ENCODE peak calls at places on chromosome 9, in eight cellular contexts. D, V, R, U, L, Y, M and G are unnamed samples.

GRCh38 chr9:134335095-134335489 is 8.8 kb downstream of the RXRA start:
- DNase-seq in D (no peak), V (no peak), R (no peak), Y (peak; percentile 42), U (no peak), M (no peak), L (no peak), G (no peak)

GRCh38 chr9:94847486-94847885 is 121.0 kb downstream of the AOPEP start:
- DNase-seq in M (no peak), V (no peak), Y (no peak), U (no peak), D (no peak), L (no peak), R (no peak), G (no peak)

GRCh38 chr9:17134396-17134842 is 421 bp upstream of the CNTLN start:
- DNase-seq in L (no peak), V (peak; percentile 5), Y (peak; percentile 35), M (no peak), D (no peak), U (no peak), R (no peak), G (no peak)

GRCh38 chr9:93697352-93698139 is 121.2 kb downstream of the PHF2 start:
- DNase-seq in L (no peak), D (no peak), U (no peak), V (no peak), R (peak; percentile 64), M (no peak), Y (no peak), G (no peak)

GRCh38 chr9:38130724-38131123 is 61.7 kb upstream of the SHB start:
- DNase-seq in R (no peak), D (no peak), M (no peak), L (no peak), Y (no peak), V (no peak), U (no peak), G (no peak)

GRCh38 chr9:33170464-33171156 is 3.5 kb upstream of the B4GALT1 start:
- DNase-seq in Y (no peak), L (no peak), D (peak; percentile 30), V (peak; percentile 55), M (peak; percentile 63), U (peak; percentile 80), R (peak; percentile 81), G (no peak)

GRCh38 chr9:102631559-102631958 is 363.6 kb upstream of the CYLC2 start:
- DNase-seq in D (no peak), L (no peak), Y (peak; percentile 32), U (no peak), M (peak; percentile 21), R (no peak), V (no peak), G (no peak)

GRCh38 chr9:98231770-98232478 is 23.5 kb downstream of the TBC1D2 start:
- DNase-seq in R (no peak), Y (peak; percentile 24), D (no peak), L (no peak), M (no peak), V (no peak), U (no peak), G (no peak)

GRCh38 chr9:121529237-121529987 is 29.8 kb upstream of the GGTA1 start:
- DNase-seq in M (no peak), Y (no peak), D (no peak), V (peak; percentile 56), U (peak; percentile 99), R (peak; percentile 79), L (no peak), G (peak; percentile 46)

GRCh38 chr9:121855476-121855875 is 204.0 kb downstream of the DAB2IP start:
- DNase-seq in R (no peak), L (no peak), U (no peak), D (no peak), M (no peak), V (no peak), Y (no peak), G (no peak)

GRCh38 chr9:5441043-5441442 is 3.3 kb upstream of the PLGRKT start:
- DNase-seq in R (no peak), L (no peak), M (no peak), Y (peak; percentile 82), U (no peak), V (no peak), D (no peak), G (no peak)

GRCh38 chr9:95588724-95589282 is 72.0 kb upstream of the PTCH1 start:
- DNase-seq in R (no peak), L (no peak), U (no peak), M (no peak), V (no peak), Y (no peak), D (no peak), G (no peak)

GRCh38 chr9:111959960-111960359 is 63.3 kb downstream of the UGCG start:
- DNase-seq in L (no peak), R (no peak), Y (peak; percentile 86), M (no peak), V (no peak), D (no peak), U (no peak), G (no peak)

GRCh38 chr9:129811967-129812363 is 9.0 kb downstream of the TOR1B start:
- DNase-seq in R (no peak), Y (no peak), M (no peak), U (no peak), D (no peak), V (no peak), L (no peak), G (no peak)

GRCh38 chr9:114718801-114719221 is 36.8 kb upstream of the TEX48 start:
- DNase-seq in D (peak; percentile 23), V (no peak), M (peak; percentile 19), U (no peak), Y (no peak), L (peak; percentile 65), R (no peak), G (peak; percentile 94)

GRCh38 chr9:16333697-16334096 is 536.8 kb downstream of the BNC2 start:
- DNase-seq in V (no peak), M (no peak), R (no peak), Y (no peak), D (no peak), L (no peak), U (no peak), G (no peak)

GRCh38 chr9:71716138-71716909 is 52.0 kb downstream of the CEMIP2 start:
- DNase-seq in M (no peak), R (no peak), L (no peak), Y (peak; percentile 27), D (no peak), U (no peak), V (no peak), G (no peak)

GRCh38 chr9:71721786-71722295 is 46.5 kb downstream of the CEMIP2 start:
- DNase-seq in D (no peak), R (no peak), V (no peak), M (no peak), U (no peak), Y (no peak), L (no peak), G (no peak)

GRCh38 chr9:71719088-71719487 is 49.2 kb downstream of the CEMIP2 start:
- DNase-seq in U (no peak), M (no peak), V (no peak), L (no peak), D (no peak), R (no peak), Y (no peak), G (no peak)

DNA sequence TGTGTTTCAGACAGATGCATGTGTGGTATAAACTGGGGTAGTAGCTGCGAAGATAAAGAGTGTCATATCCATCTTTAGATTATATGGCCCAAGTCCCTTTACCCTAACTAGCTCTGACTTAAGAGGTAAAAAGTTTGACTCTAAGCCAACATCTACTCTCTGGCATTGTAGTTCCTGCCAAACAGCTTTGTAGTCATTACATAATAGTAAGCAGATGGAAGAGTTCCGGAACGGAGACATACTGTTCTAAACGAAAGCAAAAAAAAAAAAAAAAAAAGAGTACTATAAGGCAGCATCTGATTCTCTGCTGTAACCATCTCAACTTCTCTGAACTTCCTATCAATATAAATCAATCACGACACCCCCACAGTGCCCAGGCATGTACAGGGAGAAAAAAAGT is 48.7 kb downstream of the CEMIP2 start:
- DNase-seq in M (no peak), D (peak; percentile 14), Y (no peak), V (no peak), R (no peak), L (no peak), U (no peak), G (no peak)
- H3K27ac ChIP-seq in M (no peak overlapping the region), D (no peak overlapping the region), Y (no peak overlapping the region), V (no peak overlapping the region), R (peak overlapping the region; percentile 10), L (no peak overlapping the region), U (no peak overlapping the region), G (no peak overlapping the region)

GRCh38 chr9:136002886-136003285 is 41.7 kb upstream of the UBAC1 start:
- DNase-seq in M (no peak), R (no peak), V (peak; percentile 36), L (no peak), U (peak; percentile 64), Y (peak; percentile 23), D (no peak), G (no peak)

GRCh38 chr9:136006169-136006568 is 45.0 kb upstream of the UBAC1 start:
- DNase-seq in U (no peak), M (no peak), Y (no peak), L (no peak), V (no peak), D (no peak), R (no peak), G (no peak)

GRCh38 chr9:136004219-136004618 is 43.0 kb upstream of the UBAC1 start:
- DNase-seq in M (no peak), U (no peak), L (no peak), Y (no peak), R (no peak), V (no peak), D (no peak), G (no peak)

GRCh38 chr9:136003356-136004218 is 42.4 kb upstream of the UBAC1 start:
- DNase-seq in D (no peak), M (no peak), U (no peak), R (no peak), Y (no peak), L (no peak), V (no peak), G (no peak)

GRCh38 chr9:136004712-136005111 is 43.5 kb upstream of the UBAC1 start:
- DNase-seq in U (no peak), L (no peak), M (peak; percentile 77), V (no peak), Y (no peak), R (no peak), D (no peak), G (no peak)
- H3K4me1 ChIP-seq in U (peaks cover 13% of the 10 kb centered on the region), L (no peaks in the 10 kb centered on the region), M (peaks cover 14% of the 10 kb centered on the region), V (peaks cover 15% of the 10 kb centered on the region), Y (peaks cover 3% of the 10 kb centered on the region), R (peaks cover 45% of the 10 kb centered on the region), D (no peaks in the 10 kb centered on the region), G (no peaks in the 10 kb centered on the region)

DNA sequence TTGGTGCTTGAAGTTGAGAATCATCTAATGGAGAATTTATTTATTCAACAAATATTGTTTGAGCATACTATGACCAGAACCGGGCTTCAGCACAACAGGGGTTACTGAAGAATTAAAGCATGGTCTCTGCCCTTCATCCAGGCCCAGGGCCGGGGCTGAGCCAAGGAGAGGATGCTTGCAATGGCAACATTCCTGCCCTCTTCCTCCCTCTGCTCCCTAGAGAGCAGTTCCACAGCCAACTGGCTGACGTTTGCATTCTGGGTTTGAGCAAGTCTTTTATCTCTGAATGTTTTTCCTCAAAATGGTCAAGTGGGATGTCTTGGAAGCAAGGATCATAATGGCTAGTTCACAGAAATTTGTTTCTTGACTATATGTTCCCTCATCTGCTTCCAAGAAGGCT is 80.7 kb downstream of the GLDC start:
- DNase-seq in L (no peak), M (no peak), Y (no peak), V (no peak), U (peak; percentile 30), D (no peak), R (no peak), G (no peak)
- H3K27ac ChIP-seq in L (no peak overlapping the region), M (no peak overlapping the region), Y (no peak overlapping the region), V (no peak overlapping the region), U (no peak overlapping the region), D (no peak overlapping the region), R (no peak overlapping the region), G (peak overlapping the region; percentile 100)

GRCh38 chr9:74817281-74818181 is 70.2 kb downstream of the TRPM6 start:
- DNase-seq in R (no peak), M (no peak), Y (no peak), U (no peak), L (no peak), V (no peak), D (no peak), G (no peak)
- H3K4me1 ChIP-seq in R (no peaks in the 10 kb centered on the region), M (no peaks in the 10 kb centered on the region), Y (no peaks in the 10 kb centered on the region), U (no peaks in the 10 kb centered on the region), L (no peaks in the 10 kb centered on the region), V (no peaks in the 10 kb centered on the region), D (no peaks in the 10 kb centered on the region), G (no peaks in the 10 kb centered on the region)